ENCODE peak calls at places on chromosomes 3 and 15, in nine cellular contexts. J, K, X, L, I, A, D, F and V are unnamed samples.

GRCh38 chr3:73783811-73784210 is 159.1 kb upstream of the PDZRN3 start:
- DNase-seq in J (no peak), I (no peak), K (no peak), X (no peak), D (no peak), F (no peak), L (no peak), A (no peak), V (no peak)

GRCh38 chr3:39108309-39108708 is 829 bp downstream of the TTC21A start:
- DNase-seq in L (no peak), K (no peak), I (no peak), D (no peak), J (no peak), A (no peak), F (no peak), X (no peak), V (no peak)

GRCh38 chr3:65158023-65158422 is 470.2 kb upstream of the ADAMTS9 start:
- DNase-seq in X (no peak), J (no peak), K (no peak), A (no peak), D (no peak), L (no peak), I (no peak), F (no peak), V (no peak)

GRCh38 chr3:9786825-9787654 is 5.2 kb downstream of the TADA3 start:
- DNase-seq in D (no peak), J (no peak), I (no peak), L (no peak), X (no peak), F (no peak), K (no peak), A (no peak), V (no peak)

GRCh38 chr15:78830514-78831228 is 19.4 kb upstream of the ADAMTS7 start:
- DNase-seq in L (no peak), X (no peak), D (no peak), F (no peak), A (peak), J (no peak), I (no peak), K (no peak), V (no peak)

GRCh38 chr15:40506964-40507571 is 36.3 kb downstream of the CHST14 start:
- DNase-seq in J (peak), X (peak), D (peak), A (peak), L (peak), F (peak), I (peak), K (peak), V (peak)

GRCh38 chr3:196533260-196533681 is 18.1 kb upstream of the SMCO1 start:
- DNase-seq in L (no peak), K (no peak), J (no peak), D (no peak), F (no peak), A (no peak), I (peak), X (peak), V (peak)

GRCh38 chr15:88401972-88402656 is 65.1 kb downstream of the MRPL46 start:
- DNase-seq in K (no peak), F (no peak), I (no peak), L (no peak), D (no peak), X (no peak), J (no peak), A (peak), V (peak)

GRCh38 chr3:64656544-64656943 is 31.3 kb downstream of the ADAMTS9 start:
- DNase-seq in I (no peak), F (no peak), K (no peak), X (no peak), L (no peak), A (no peak), J (no peak), D (no peak), V (no peak)

GRCh38 chr3:143707848-143708247 is 140.4 kb downstream of the SLC9A9 start:
- DNase-seq in J (no peak), L (no peak), X (peak), F (no peak), K (no peak), A (no peak), I (peak), D (no peak), V (no peak)

GRCh38 chr15:91456251-91456718 is 356.2 kb downstream of the SV2B start:
- DNase-seq in F (no peak), D (no peak), K (no peak), L (peak), A (no peak), J (no peak), X (peak), I (peak), V (peak)

GRCh38 chr3:98114264-98114663 is 16.3 kb upstream of the OR5H1 start:
- DNase-seq in J (no peak), F (no peak), L (no peak), D (no peak), X (no peak), I (no peak), K (no peak), A (no peak), V (no peak)

GRCh38 chr3:89578253-89578529 is 470.8 kb downstream of the EPHA3 start:
- DNase-seq in X (no peak), K (no peak), J (no peak), L (no peak), F (no peak), D (no peak), I (no peak), A (no peak), V (peak)

GRCh38 chr3:108079877-108080276 is 11.0 kb downstream of the CD47 start:
- DNase-seq in F (no peak), J (no peak), I (no peak), D (no peak), A (no peak), L (no peak), X (no peak), K (no peak), V (no peak)

GRCh38 chr3:21599890-21600289 is 151.1 kb downstream of the ZNF385D start:
- DNase-seq in K (no peak), L (no peak), D (no peak), J (no peak), X (no peak), I (no peak), F (no peak), A (no peak), V (no peak)

GRCh38 chr3:124701687-124702086 is 28.6 kb upstream of the UMPS start:
- DNase-seq in I (peak), F (no peak), X (peak), L (peak), A (no peak), D (no peak), K (no peak), J (peak), V (peak)

GRCh38 chr3:194148383-194148782 is 12.4 kb downstream of the HES1 start:
- DNase-seq in I (peak), L (peak), X (peak), J (no peak), D (peak), F (no peak), A (peak), K (no peak), V (no peak)

GRCh38 chr3:13850161-13850945 is 29.5 kb downstream of the WNT7A start:
- DNase-seq in L (no peak), J (no peak), X (no peak), K (no peak), A (no peak), I (no peak), D (no peak), F (no peak), V (no peak)

GRCh38 chr15:89772933-89773583 is 3.1 kb upstream of the MESP2 start:
- DNase-seq in J (peak), D (no peak), X (peak), L (no peak), A (no peak), K (no peak), I (peak), F (no peak), V (no peak)

GRCh38 chr3:187165144-187165543 is 25.8 kb upstream of the RPL39L start:
- DNase-seq in X (peak), F (peak), I (peak), J (peak), L (peak), A (no peak), D (no peak), K (no peak), V (peak)

GRCh38 chr3:194259982-194260856 is 90.9 kb downstream of the CPN2 start:
- DNase-seq in D (no peak), K (peak), F (no peak), J (no peak), I (peak), L (peak), A (no peak), X (peak), V (peak)

GRCh38 chr15:46111730-46112129 is 476.9 kb downstream of the SQOR start:
- DNase-seq in K (no peak), X (no peak), I (no peak), F (no peak), L (no peak), D (no peak), J (no peak), A (no peak), V (no peak)

GRCh38 chr3:138118863-138119766 is 3.7 kb upstream of the DZIP1L start:
- DNase-seq in K (peak), L (peak), J (peak), F (peak), I (peak), D (peak), A (peak), X (peak), V (peak)

GRCh38 chr15:34160735-34161134 is 49.2 kb downstream of the KATNBL1 start:
- DNase-seq in A (no peak), F (no peak), D (no peak), L (no peak), I (no peak), K (no peak), J (no peak), X (no peak), V (no peak)

GRCh38 chr3:194224536-194224935 is 88.6 kb downstream of the HES1 start:
- DNase-seq in L (no peak), X (peak), D (no peak), J (no peak), I (no peak), K (peak), A (peak), F (no peak), V (no peak)

GRCh38 chr15:97101572-97101971 is 771.1 kb downstream of the NR2F2 start:
- DNase-seq in A (no peak), J (no peak), F (no peak), X (no peak), I (no peak), D (no peak), K (no peak), L (no peak), V (no peak)

GRCh38 chr3:152283492-152284381 is 15.0 kb downstream of the MBNL1 start:
- DNase-seq in F (no peak), J (no peak), K (no peak), D (no peak), I (no peak), L (no peak), A (no peak), X (no peak), V (no peak)

GRCh38 chr15:90194655-90195054 is 6.5 kb upstream of the SEMA4B start:
- DNase-seq in L (no peak), J (no peak), K (no peak), A (no peak), X (no peak), F (no peak), D (no peak), I (no peak), V (no peak)

GRCh38 chr3:45917146-45917885 is 25.9 kb upstream of the CXCR6 start:
- DNase-seq in D (no peak), F (no peak), L (no peak), J (no peak), I (no peak), A (no peak), K (no peak), X (no peak), V (no peak)

GRCh38 chr15:52789601-52790165 is 453 bp downstream of the ONECUT1 start:
- DNase-seq in X (peak), A (no peak), K (no peak), I (peak), J (peak), D (no peak), F (peak), L (no peak), V (no peak)

GRCh38 chr15:98547741-98548166 is 100.6 kb upstream of the IGF1R start:
- DNase-seq in D (peak), A (peak), J (peak), L (no peak), K (peak), I (peak), X (peak), F (no peak), V (peak)

GRCh38 chr3:157767602-157768001 is 264.4 kb upstream of the VEPH1 start:
- DNase-seq in J (peak), I (no peak), K (no peak), F (no peak), D (no peak), L (no peak), X (no peak), A (no peak), V (no peak)

GRCh38 chr3:180990494-180990893 is 958 bp upstream of the DNAJC19 start:
- DNase-seq in D (no peak), A (no peak), J (no peak), F (no peak), L (no peak), I (no peak), X (no peak), K (no peak), V (no peak)
- H3K4me3 ChIP-seq in D (peak), A (peak), J (peak), F (peak), L (peak), I (peak), X (peak), K (peak), V (peak)

DNA sequence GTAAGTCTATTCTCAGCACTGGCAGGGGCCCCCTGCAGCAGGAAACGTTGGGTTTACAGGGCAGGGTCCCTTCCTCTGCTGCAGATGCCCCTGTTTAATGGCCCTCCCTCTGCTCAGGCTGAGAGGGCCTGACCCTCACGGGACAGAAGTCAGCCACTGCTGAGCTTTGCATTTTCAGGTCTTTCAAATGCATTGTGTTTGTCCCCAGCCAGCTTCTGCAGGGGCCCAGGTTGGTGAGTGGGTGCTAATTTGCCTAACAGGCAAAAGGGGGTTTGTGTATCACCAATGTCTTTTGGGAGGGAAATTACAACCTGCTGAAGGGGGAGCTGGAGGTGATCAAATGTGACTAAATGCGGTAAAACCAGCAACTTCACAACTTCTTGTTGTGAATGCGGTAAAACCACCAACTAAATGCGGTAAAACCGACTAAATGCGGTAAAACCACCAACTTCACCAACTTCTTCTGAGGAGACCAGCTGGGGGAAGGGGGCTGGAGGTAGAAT is 44.8 kb upstream of the UBE2E1 start:
- DNase-seq in L (no peak), A (no peak), F (no peak), D (no peak), I (no peak), J (no peak), K (no peak), X (no peak), V (no peak)
- H3K4me3 ChIP-seq in L (no peak), A (no peak), F (no peak), D (no peak), I (no peak), J (no peak), K (no peak), X (no peak), V (no peak)

DNA sequence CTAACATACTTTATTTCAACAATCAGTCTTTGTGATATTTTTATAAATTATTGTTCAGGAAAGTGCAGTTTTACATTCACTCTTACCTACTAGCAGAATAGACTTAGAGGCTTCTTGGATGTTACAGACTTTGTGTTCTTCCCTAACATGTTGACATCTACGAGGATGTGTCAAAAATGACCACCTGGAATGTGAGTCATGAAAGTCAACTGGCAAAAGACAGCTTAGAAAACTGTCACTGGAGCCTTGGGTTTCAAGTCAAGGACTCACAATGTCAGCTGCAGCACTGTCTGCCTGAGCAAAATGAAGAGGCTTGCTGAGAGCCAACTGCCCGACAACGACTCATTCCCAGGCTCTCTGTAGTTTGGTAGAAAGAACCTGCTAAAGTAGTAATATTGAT is 91.5 kb downstream of the CERS3 start:
- DNase-seq in L (no peak), I (no peak), A (no peak), K (no peak), X (no peak), J (no peak), D (no peak), F (no peak), V (no peak)
- H3K4me3 ChIP-seq in L (no peak), I (no peak), A (no peak), K (no peak), X (no peak), J (no peak), D (no peak), F (no peak), V (no peak)

GRCh38 chr3:42176635-42177034 is 85.5 kb downstream of the TRAK1 start:
- DNase-seq in L (no peak), D (no peak), A (no peak), J (no peak), K (no peak), I (no peak), X (no peak), F (no peak), V (peak)
- H3K4me3 ChIP-seq in L (no peak), D (no peak), A (no peak), J (no peak), K (no peak), I (no peak), X (no peak), F (no peak), V (no peak)

DNA sequence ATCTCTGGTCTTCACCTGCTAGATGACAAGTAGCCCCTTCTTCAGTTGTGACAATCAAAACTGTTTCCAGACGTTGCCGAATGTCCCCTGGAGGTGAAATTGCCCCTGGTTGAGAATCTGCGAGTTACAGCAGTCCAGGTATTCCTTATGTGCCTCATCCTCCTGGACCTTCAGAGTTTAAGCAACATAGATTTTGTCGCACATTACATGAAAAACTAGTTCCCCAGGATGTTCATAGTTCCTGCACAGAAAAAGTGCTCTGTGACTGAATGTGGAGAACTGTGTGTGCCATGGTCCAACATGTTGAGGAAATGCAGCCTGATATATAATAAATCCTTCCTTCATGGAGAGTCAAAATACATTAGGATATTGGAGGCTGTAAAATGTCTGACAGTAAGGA is 20.3 kb upstream of the SHC4 start:
- DNase-seq in A (no peak), D (no peak), L (no peak), F (no peak), K (no peak), I (no peak), J (no peak), X (no peak), V (no peak)
- H3K4me3 ChIP-seq in A (no peak), D (no peak), L (no peak), F (no peak), K (no peak), I (no peak), J (no peak), X (no peak), V (no peak)

GRCh38 chr3:16288664-16289063 is 23.7 kb downstream of the OXNAD1 start:
- DNase-seq in K (no peak), J (no peak), I (no peak), A (peak), D (no peak), F (no peak), X (no peak), L (no peak), V (no peak)

GRCh38 chr3:16290007-16290826 is 25.2 kb downstream of the OXNAD1 start:
- DNase-seq in K (no peak), I (peak), D (peak), A (peak), F (peak), J (peak), X (peak), L (peak), V (peak)

GRCh38 chr3:16286161-16286560 is 21.1 kb downstream of the OXNAD1 start:
- DNase-seq in I (no peak), D (no peak), F (no peak), K (no peak), L (no peak), X (no peak), J (no peak), A (no peak), V (no peak)

GRCh38 chr3:16289144-16289889 is 24.3 kb downstream of the OXNAD1 start:
- DNase-seq in I (no peak), F (no peak), D (no peak), X (no peak), A (no peak), K (no peak), J (peak), L (no peak), V (no peak)

GRCh38 chr3:16286672-16287604 is 21.9 kb downstream of the OXNAD1 start:
- DNase-seq in X (peak), D (no peak), I (no peak), K (no peak), L (no peak), J (no peak), F (no peak), A (no peak), V (no peak)
- H3K4me3 ChIP-seq in X (no peak), D (no peak), I (no peak), K (no peak), L (no peak), J (no peak), F (no peak), A (no peak), V (no peak)